ENCODE peak calls at places on chromosomes 12 and 14, in six cellular contexts. One of them, this sample, is unnamed.
A peak's percentile ranks its signal among the peaks of the same experiment; 100 is the strongest.

GRCh38 chr12:53224268-53224896 is 7.6 kb downstream of the RARG start:
- DNase-seq in ovary: no peak
- DNase-seq in psoas muscle: no peak
- DNase-seq in A549: peak; percentile 44
- DNase-seq in ascending aorta: no peak
- DNase-seq in lower leg skin: no peak
- DNase-seq in this sample: no peak

GRCh38 chr14:93959239-93960107 is 16.9 kb downstream of the ASB2 start:
- DNase-seq in ovary: no peak
- DNase-seq in A549: peak; percentile 92
- DNase-seq in ascending aorta: peak; percentile 90
- DNase-seq in lower leg skin: no peak
- DNase-seq in psoas muscle: peak; percentile 77
- DNase-seq in this sample: peak; percentile 58

GRCh38 chr12:131783915-131784541 is 44.2 kb upstream of the MMP17 start:
- DNase-seq in lower leg skin: no peak
- DNase-seq in psoas muscle: no peak
- DNase-seq in ovary: no peak
- DNase-seq in ascending aorta: no peak
- DNase-seq in A549: peak; percentile 62
- DNase-seq in this sample: no peak

GRCh38 chr12:24920141-24920540 is 28.8 kb downstream of the BCAT1 start:
- DNase-seq in ascending aorta: no peak
- DNase-seq in A549: no peak
- DNase-seq in ovary: no peak
- DNase-seq in lower leg skin: no peak
- DNase-seq in psoas muscle: no peak
- DNase-seq in this sample: no peak

GRCh38 chr14:65804752-65805473 is 392.4 kb downstream of the FUT8 start:
- DNase-seq in A549: no peak
- DNase-seq in ascending aorta: no peak
- DNase-seq in psoas muscle: no peak
- DNase-seq in lower leg skin: no peak
- DNase-seq in ovary: no peak
- DNase-seq in this sample: no peak

GRCh38 chr14:25007832-25008231 is 42.1 kb downstream of the STXBP6 start:
- DNase-seq in psoas muscle: no peak
- DNase-seq in ascending aorta: no peak
- DNase-seq in A549: no peak
- DNase-seq in lower leg skin: no peak
- DNase-seq in ovary: no peak
- DNase-seq in this sample: no peak

GRCh38 chr12:8989425-8989824 is at the start of gene KLRG1:
- DNase-seq in lower leg skin: no peak
- DNase-seq in A549: no peak
- DNase-seq in ovary: no peak
- DNase-seq in ascending aorta: no peak
- DNase-seq in psoas muscle: no peak
- DNase-seq in this sample: no peak

GRCh38 chr12:87369161-87369560 is 660.0 kb downstream of the C12orf50 start:
- DNase-seq in ascending aorta: no peak
- DNase-seq in A549: no peak
- DNase-seq in lower leg skin: no peak
- DNase-seq in psoas muscle: no peak
- DNase-seq in ovary: no peak
- DNase-seq in this sample: no peak

GRCh38 chr12:41293011-41293410 is 104.9 kb downstream of the PDZRN4 start:
- DNase-seq in ovary: no peak
- DNase-seq in psoas muscle: no peak
- DNase-seq in A549: no peak
- DNase-seq in ascending aorta: no peak
- DNase-seq in lower leg skin: no peak
- DNase-seq in this sample: no peak

GRCh38 chr12:12190087-12190809 is 76.6 kb downstream of the LRP6 start:
- DNase-seq in ascending aorta: no peak
- DNase-seq in ovary: no peak
- DNase-seq in lower leg skin: no peak
- DNase-seq in psoas muscle: no peak
- DNase-seq in A549: no peak
- DNase-seq in this sample: no peak

GRCh38 chr12:39619316-39619659 is 315 bp downstream of the ABCD2 start:
- DNase-seq in ovary: no peak
- DNase-seq in lower leg skin: no peak
- DNase-seq in A549: no peak
- DNase-seq in ascending aorta: no peak
- DNase-seq in psoas muscle: no peak
- DNase-seq in this sample: no peak

GRCh38 chr14:61451491-61451890 is 130.1 kb downstream of the PRKCH start:
- DNase-seq in A549: no peak
- DNase-seq in lower leg skin: no peak
- DNase-seq in ovary: no peak
- DNase-seq in ascending aorta: no peak
- DNase-seq in psoas muscle: no peak
- DNase-seq in this sample: no peak

GRCh38 chr14:69439516-69440270 is 41.2 kb downstream of the SLC39A9 start:
- DNase-seq in A549: no peak
- DNase-seq in ascending aorta: no peak
- DNase-seq in lower leg skin: no peak
- DNase-seq in ovary: no peak
- DNase-seq in psoas muscle: no peak
- DNase-seq in this sample: no peak

GRCh38 chr14:97995038-97995437 is 1197.9 kb downstream of the VRK1 start:
- DNase-seq in psoas muscle: no peak
- DNase-seq in lower leg skin: no peak
- DNase-seq in A549: no peak
- DNase-seq in ascending aorta: no peak
- DNase-seq in ovary: no peak
- DNase-seq in this sample: no peak

GRCh38 chr14:92690171-92691011 is 58.0 kb downstream of the LGMN start:
- DNase-seq in ovary: no peak
- DNase-seq in ascending aorta: no peak
- DNase-seq in psoas muscle: no peak
- DNase-seq in lower leg skin: no peak
- DNase-seq in A549: peak; percentile 77
- DNase-seq in this sample: peak; percentile 50

GRCh38 chr14:54116972-54117371 is 160.3 kb upstream of the BMP4 start:
- DNase-seq in A549: no peak
- DNase-seq in ovary: no peak
- DNase-seq in ascending aorta: no peak
- DNase-seq in psoas muscle: no peak
- DNase-seq in lower leg skin: no peak
- DNase-seq in this sample: no peak

GRCh38 chr14:23140389-23140788 is 21.3 kb upstream of the CEBPE start:
- DNase-seq in lower leg skin: no peak
- DNase-seq in ovary: no peak
- DNase-seq in A549: no peak
- DNase-seq in psoas muscle: no peak
- DNase-seq in ascending aorta: no peak
- DNase-seq in this sample: no peak

GRCh38 chr12:32235251-32235650 is 128.6 kb downstream of the BICD1 start:
- DNase-seq in ovary: no peak
- DNase-seq in lower leg skin: no peak
- DNase-seq in ascending aorta: no peak
- DNase-seq in psoas muscle: no peak
- DNase-seq in A549: no peak
- DNase-seq in this sample: no peak

GRCh38 chr14:99537399-99537798 is 56.2 kb downstream of the CCNK start:
- DNase-seq in ovary: peak; percentile 57
- DNase-seq in lower leg skin: no peak
- DNase-seq in psoas muscle: no peak
- DNase-seq in A549: peak; percentile 74
- DNase-seq in ascending aorta: no peak
- DNase-seq in this sample: no peak

GRCh38 chr12:26374934-26375333 is 179.6 kb downstream of the SSPN start:
- DNase-seq in A549: no peak
- DNase-seq in lower leg skin: no peak
- DNase-seq in ovary: no peak
- DNase-seq in ascending aorta: no peak
- DNase-seq in psoas muscle: no peak
- DNase-seq in this sample: no peak

GRCh38 chr12:32896438-32897275 is at the start of gene PKP2:
- DNase-seq in A549: peak; percentile 56
- DNase-seq in lower leg skin: peak; percentile 29
- DNase-seq in ovary: peak; percentile 53
- DNase-seq in psoas muscle: peak; percentile 26
- DNase-seq in ascending aorta: no peak
- DNase-seq in this sample: peak; percentile 79

GRCh38 chr12:52119398-52120254 is 40.1 kb downstream of the SMIM41 start:
- DNase-seq in psoas muscle: no peak
- DNase-seq in ovary: no peak
- DNase-seq in ascending aorta: no peak
- DNase-seq in lower leg skin: no peak
- DNase-seq in A549: peak; percentile 55
- DNase-seq in this sample: no peak

GRCh38 chr12:52120951-52121847 is 41.7 kb downstream of the SMIM41 start:
- DNase-seq in ovary: no peak
- DNase-seq in psoas muscle: no peak
- DNase-seq in ascending aorta: no peak
- DNase-seq in lower leg skin: no peak
- DNase-seq in A549: no peak
- DNase-seq in this sample: no peak

GRCh38 chr12:52125499-52125900 is 46.0 kb downstream of the SMIM41 start:
- DNase-seq in ascending aorta: no peak
- DNase-seq in A549: no peak
- DNase-seq in ovary: no peak
- DNase-seq in psoas muscle: no peak
- DNase-seq in lower leg skin: no peak
- DNase-seq in this sample: no peak

GRCh38 chr12:52122904-52123303 is 43.4 kb downstream of the SMIM41 start:
- DNase-seq in lower leg skin: no peak
- DNase-seq in ovary: no peak
- DNase-seq in psoas muscle: no peak
- DNase-seq in A549: peak; percentile 0
- DNase-seq in ascending aorta: no peak
- DNase-seq in this sample: no peak

DNA sequence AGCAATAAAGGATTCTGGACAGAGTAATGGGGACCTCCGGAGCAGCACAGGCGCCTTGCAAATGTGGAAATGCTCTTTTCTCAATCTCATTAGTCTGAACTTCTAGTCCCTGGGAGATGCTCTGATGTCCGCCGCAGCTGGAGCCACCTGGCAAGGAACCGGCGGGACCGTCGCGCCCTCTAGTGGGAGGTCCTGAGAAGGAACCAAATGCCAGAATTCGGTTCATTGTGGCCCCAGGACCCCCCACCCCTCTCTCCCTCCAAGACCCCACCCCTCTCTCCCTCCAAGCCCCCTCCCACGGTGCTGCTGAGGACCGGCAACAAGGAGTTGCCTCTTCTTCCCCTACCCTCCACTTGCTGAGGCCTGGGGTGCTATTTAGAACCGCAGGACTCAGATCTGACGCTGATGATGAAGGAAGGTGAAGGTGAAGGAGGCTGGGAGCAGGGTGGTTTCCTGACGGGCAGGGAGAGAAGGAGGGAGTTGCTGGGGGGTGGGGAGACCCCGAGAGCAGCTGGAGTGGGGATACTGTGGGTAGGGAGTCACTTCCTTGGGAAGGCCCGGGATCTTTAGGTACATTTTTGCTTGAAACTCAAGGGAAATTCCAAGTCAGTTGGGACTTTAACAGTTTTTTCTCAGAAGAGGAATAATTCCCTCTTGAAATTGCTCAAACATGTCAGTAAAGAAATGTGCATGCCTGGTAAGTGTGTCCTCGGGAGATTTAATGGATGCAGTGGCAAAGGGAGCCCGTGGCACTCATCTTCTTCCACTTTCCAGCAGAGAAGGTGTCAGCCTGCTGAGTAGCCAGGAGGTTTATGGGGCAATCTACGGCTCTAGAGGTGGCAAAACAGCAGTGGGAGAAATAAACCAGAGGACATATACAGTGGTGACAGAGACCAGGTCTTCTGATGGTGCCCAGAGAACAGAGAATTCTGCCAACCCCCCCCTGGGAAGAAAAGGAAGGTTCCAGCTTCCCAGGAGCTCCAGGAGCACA is 42.6 kb downstream of the SMIM41 start:
- DNase-seq in ovary: peak; percentile 62
- DNase-seq in lower leg skin: no peak
- DNase-seq in psoas muscle: peak; percentile 59
- DNase-seq in ascending aorta: no peak
- DNase-seq in A549: peak; percentile 68
- DNase-seq in this sample: peak; percentile 70
- TF ChIP-seq CTCF in ovary: peak; percentile 22
- TF ChIP-seq CTCF in lower leg skin: no peak
- TF ChIP-seq CTCF in psoas muscle: peak; percentile 71
- TF ChIP-seq CTCF in ascending aorta: peak; percentile 52
- TF ChIP-seq CTCF in A549: peak; percentile 80
- TF ChIP-seq CTCF in this sample: peak; percentile 76

DNA sequence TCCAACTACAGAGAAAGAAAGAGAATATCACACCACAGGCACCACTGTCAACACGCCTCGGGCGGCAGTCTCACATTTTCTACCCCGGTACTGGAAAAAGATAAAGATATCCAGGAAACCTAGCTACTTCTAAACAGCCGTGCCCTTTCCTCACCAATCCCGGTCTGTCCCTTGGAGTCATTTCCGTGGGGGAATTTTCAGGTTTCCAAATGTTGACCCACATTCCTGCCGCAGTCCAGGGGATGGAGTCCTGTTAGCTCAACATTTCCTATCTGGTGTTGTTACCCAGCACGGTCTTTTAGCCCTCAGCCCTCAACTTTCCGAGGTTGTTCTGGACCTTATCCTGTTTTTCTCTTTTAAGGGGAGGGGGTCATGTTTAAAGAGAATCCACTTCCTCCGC is 4.7 kb downstream of the SSH1 start:
- DNase-seq in ovary: no peak
- DNase-seq in psoas muscle: no peak
- DNase-seq in ascending aorta: no peak
- DNase-seq in lower leg skin: no peak
- DNase-seq in A549: no peak
- DNase-seq in this sample: no peak
- H3K4me3 ChIP-seq in ovary: no peak overlapping the region
- H3K4me3 ChIP-seq in psoas muscle: peak overlapping the region; percentile 98
- H3K4me3 ChIP-seq in ascending aorta: peak overlapping the region; percentile 28
- H3K4me3 ChIP-seq in lower leg skin: no peak overlapping the region
- H3K4me3 ChIP-seq in A549: peak overlapping the region; percentile 17
- H3K4me3 ChIP-seq in this sample: peak overlapping the region; percentile 4

DNA sequence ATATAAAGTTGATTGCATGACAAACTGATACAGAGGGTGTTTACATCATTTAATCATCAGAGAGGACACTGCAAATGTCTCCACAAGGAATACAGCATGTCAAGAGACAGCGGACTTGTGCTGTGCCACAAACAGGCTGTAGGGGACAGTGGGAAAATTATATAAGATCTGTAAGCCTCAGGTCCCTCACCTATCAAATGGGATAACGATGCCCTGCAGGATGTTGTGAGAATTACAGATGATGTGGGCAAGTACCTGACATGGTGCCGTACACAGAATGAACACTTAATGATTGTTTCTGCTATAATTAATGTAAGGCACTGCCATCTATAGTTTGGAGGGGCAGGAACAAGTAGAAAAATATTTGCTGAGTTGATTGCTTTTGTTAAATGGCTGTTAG is 81.9 kb upstream of the GTF2A1 start:
- DNase-seq in ovary: no peak
- DNase-seq in ascending aorta: no peak
- DNase-seq in lower leg skin: no peak
- DNase-seq in psoas muscle: no peak
- DNase-seq in A549: no peak
- DNase-seq in this sample: no peak
- TF ChIP-seq CTCF in ovary: no peak
- TF ChIP-seq CTCF in ascending aorta: no peak
- TF ChIP-seq CTCF in lower leg skin: no peak
- TF ChIP-seq CTCF in psoas muscle: no peak
- TF ChIP-seq CTCF in A549: no peak
- TF ChIP-seq CTCF in this sample: no peak

GRCh38 chr12:63846249-63846967 is 1.9 kb downstream of the SRGAP1 start:
- DNase-seq in lower leg skin: no peak
- DNase-seq in A549: no peak
- DNase-seq in ovary: no peak
- DNase-seq in psoas muscle: no peak
- DNase-seq in ascending aorta: no peak
- DNase-seq in this sample: no peak
- H3K4me3 ChIP-seq in lower leg skin: no peak overlapping the region
- H3K4me3 ChIP-seq in A549: peak overlapping the region; percentile 88
- H3K4me3 ChIP-seq in ovary: no peak overlapping the region
- H3K4me3 ChIP-seq in psoas muscle: no peak overlapping the region
- H3K4me3 ChIP-seq in ascending aorta: no peak overlapping the region
- H3K4me3 ChIP-seq in this sample: peak overlapping the region; percentile 95